ENCODE peak calls at places on chromosomes 7 and 10, in seven cellular contexts. One of them, this sample, is unnamed.

GRCh38 chr7:123230147-123230546 is 30.4 kb upstream of the SLC13A1 start:
- DNase-seq in BE2C: no peak
- DNase-seq in spleen: no peak
- DNase-seq in suprapubic skin: no peak
- DNase-seq in stimulated activated CD8-positive, alpha-beta memory T cell treated with anti-CD3 and anti-CD28 coated beads, Interleukin-15, amount 100 ng/mL, for 1 hour: no peak
- DNase-seq in RCC 7860: no peak
- DNase-seq in RWPE1: no peak
- DNase-seq in this sample: no peak

GRCh38 chr7:116518971-116519370 is 5.9 kb upstream of the CAV1 start:
- DNase-seq in suprapubic skin: no peak
- DNase-seq in stimulated activated CD8-positive, alpha-beta memory T cell treated with anti-CD3 and anti-CD28 coated beads, Interleukin-15, amount 100 ng/mL, for 1 hour: no peak
- DNase-seq in spleen: no peak
- DNase-seq in RCC 7860: no peak
- DNase-seq in RWPE1: no peak
- DNase-seq in BE2C: no peak
- DNase-seq in this sample: no peak

GRCh38 chr7:25656581-25657026 is 428.3 kb upstream of the NPVF start:
- DNase-seq in BE2C: peak; percentile 23
- DNase-seq in spleen: no peak
- DNase-seq in stimulated activated CD8-positive, alpha-beta memory T cell treated with anti-CD3 and anti-CD28 coated beads, Interleukin-15, amount 100 ng/mL, for 1 hour: no peak
- DNase-seq in RCC 7860: no peak
- DNase-seq in RWPE1: no peak
- DNase-seq in suprapubic skin: no peak
- DNase-seq in this sample: no peak

GRCh38 chr7:75878769-75879596 is at the start of gene RHBDD2:
- DNase-seq in suprapubic skin: peak; percentile 97
- DNase-seq in stimulated activated CD8-positive, alpha-beta memory T cell treated with anti-CD3 and anti-CD28 coated beads, Interleukin-15, amount 100 ng/mL, for 1 hour: peak; percentile 96
- DNase-seq in spleen: peak; percentile 98
- DNase-seq in BE2C: peak; percentile 97
- DNase-seq in RCC 7860: peak; percentile 91
- DNase-seq in RWPE1: peak; percentile 99
- DNase-seq in this sample: peak; percentile 97

GRCh38 chr10:76017026-76017732 is 585.8 kb downstream of the LRMDA start:
- DNase-seq in stimulated activated CD8-positive, alpha-beta memory T cell treated with anti-CD3 and anti-CD28 coated beads, Interleukin-15, amount 100 ng/mL, for 1 hour: no peak
- DNase-seq in RWPE1: no peak
- DNase-seq in BE2C: no peak
- DNase-seq in suprapubic skin: no peak
- DNase-seq in spleen: no peak
- DNase-seq in RCC 7860: no peak
- DNase-seq in this sample: no peak

GRCh38 chr7:158259671-158260423 is 327.8 kb downstream of the PTPRN2 start:
- DNase-seq in RCC 7860: no peak
- DNase-seq in suprapubic skin: no peak
- DNase-seq in spleen: peak; percentile 17
- DNase-seq in stimulated activated CD8-positive, alpha-beta memory T cell treated with anti-CD3 and anti-CD28 coated beads, Interleukin-15, amount 100 ng/mL, for 1 hour: no peak
- DNase-seq in BE2C: no peak
- DNase-seq in RWPE1: no peak
- DNase-seq in this sample: no peak

GRCh38 chr7:3558410-3558809 is 257.4 kb downstream of the SDK1 start:
- DNase-seq in RCC 7860: no peak
- DNase-seq in stimulated activated CD8-positive, alpha-beta memory T cell treated with anti-CD3 and anti-CD28 coated beads, Interleukin-15, amount 100 ng/mL, for 1 hour: no peak
- DNase-seq in BE2C: peak; percentile 19
- DNase-seq in RWPE1: no peak
- DNase-seq in suprapubic skin: no peak
- DNase-seq in spleen: no peak
- DNase-seq in this sample: no peak

GRCh38 chr10:34627741-34628140 is 187.4 kb downstream of the PARD3 start:
- DNase-seq in RWPE1: no peak
- DNase-seq in BE2C: no peak
- DNase-seq in suprapubic skin: no peak
- DNase-seq in RCC 7860: no peak
- DNase-seq in stimulated activated CD8-positive, alpha-beta memory T cell treated with anti-CD3 and anti-CD28 coated beads, Interleukin-15, amount 100 ng/mL, for 1 hour: no peak
- DNase-seq in spleen: no peak
- DNase-seq in this sample: no peak

GRCh38 chr7:130695840-130696239 is 9.5 kb upstream of the TSGA13 start:
- DNase-seq in RWPE1: peak; percentile 36
- DNase-seq in BE2C: no peak
- DNase-seq in spleen: no peak
- DNase-seq in suprapubic skin: no peak
- DNase-seq in stimulated activated CD8-positive, alpha-beta memory T cell treated with anti-CD3 and anti-CD28 coated beads, Interleukin-15, amount 100 ng/mL, for 1 hour: no peak
- DNase-seq in RCC 7860: peak; percentile 34
- DNase-seq in this sample: no peak

GRCh38 chr7:106620681-106621080 is 40.3 kb downstream of the CCDC71L start:
- DNase-seq in RCC 7860: no peak
- DNase-seq in RWPE1: no peak
- DNase-seq in spleen: no peak
- DNase-seq in stimulated activated CD8-positive, alpha-beta memory T cell treated with anti-CD3 and anti-CD28 coated beads, Interleukin-15, amount 100 ng/mL, for 1 hour: no peak
- DNase-seq in suprapubic skin: no peak
- DNase-seq in BE2C: no peak
- DNase-seq in this sample: no peak

GRCh38 chr7:2138146-2138765 is 94.5 kb downstream of the MAD1L1 start:
- DNase-seq in RCC 7860: no peak
- DNase-seq in BE2C: peak; percentile 46
- DNase-seq in spleen: peak; percentile 88
- DNase-seq in suprapubic skin: no peak
- DNase-seq in RWPE1: no peak
- DNase-seq in stimulated activated CD8-positive, alpha-beta memory T cell treated with anti-CD3 and anti-CD28 coated beads, Interleukin-15, amount 100 ng/mL, for 1 hour: peak; percentile 27
- DNase-seq in this sample: peak; percentile 59